ENCODE peak calls at places on chromosomes 12 and 14, in seven cellular contexts. T, I, P, A, C, E and Q are unnamed samples. For H3K36me3, the result is how much of the 10 kb centered on the place peaks cover.

GRCh38 chr14:93185333-93185688 is 194 bp downstream of the LYSET start:
- DNase-seq in P (no peak), A (no peak), I (no peak), C (no peak), E (no peak), T (no peak), Q (no peak)

GRCh38 chr14:41609704-41610183 is 3.1 kb downstream of the LRFN5 start:
- DNase-seq in P (peak), I (peak), A (peak), C (peak), E (peak), T (no peak), Q (peak)

GRCh38 chr12:989051-989450 is 2.0 kb upstream of the ERC1 start:
- DNase-seq in I (no peak), P (no peak), E (no peak), A (no peak), T (no peak), C (no peak), Q (no peak)

GRCh38 chr14:24392327-24393098 is 6.3 kb upstream of the NYNRIN start:
- DNase-seq in T (no peak), I (no peak), C (no peak), A (no peak), E (peak), P (no peak), Q (no peak)

GRCh38 chr12:106181416-106182114 is 42.8 kb upstream of the NUAK1 start:
- DNase-seq in A (no peak), P (no peak), T (no peak), C (no peak), I (no peak), E (no peak), Q (no peak)

GRCh38 chr12:127191124-127191523 is 1075.8 kb upstream of the TMEM132C start:
- DNase-seq in A (no peak), I (no peak), P (no peak), T (no peak), C (no peak), E (peak), Q (no peak)

GRCh38 chr12:18383203-18383602 is 121.9 kb downstream of the PIK3C2G start:
- DNase-seq in E (peak), C (no peak), I (no peak), A (no peak), P (peak), T (no peak), Q (no peak)

GRCh38 chr12:117100251-117100650 is 1.0 kb upstream of the TESC start:
- DNase-seq in E (peak), A (no peak), C (no peak), P (peak), T (no peak), I (peak), Q (no peak)

GRCh38 chr14:70962935-70963334 is 55.7 kb downstream of the PCNX1 start:
- DNase-seq in P (no peak), A (no peak), T (no peak), I (no peak), E (no peak), C (no peak), Q (no peak)

GRCh38 chr14:69712637-69713088 is 54.3 kb upstream of the SRSF5 start:
- DNase-seq in E (no peak), A (peak), I (peak), C (peak), P (peak), T (no peak), Q (peak)

GRCh38 chr12:117832459-117833457 is 136.0 kb downstream of the KSR2 start:
- DNase-seq in P (no peak), E (peak), I (peak), A (no peak), T (no peak), C (no peak), Q (no peak)

GRCh38 chr12:25623816-25624215 is 70.7 kb upstream of the LMNTD1 start:
- DNase-seq in T (no peak), I (no peak), P (no peak), A (no peak), C (no peak), E (no peak), Q (no peak)

GRCh38 chr14:102882233-102882906 is 40.1 kb upstream of the AMN start:
- DNase-seq in I (no peak), E (no peak), T (no peak), A (no peak), C (no peak), P (no peak), Q (peak)

GRCh38 chr14:24996930-24997329 is 53.0 kb downstream of the STXBP6 start:
- DNase-seq in I (no peak), A (no peak), T (no peak), E (no peak), C (no peak), P (no peak), Q (no peak)

GRCh38 chr12:6970096-6970527 is 352 bp downstream of the PHB2 start:
- DNase-seq in I (no peak), T (peak), P (no peak), C (no peak), E (no peak), A (no peak), Q (no peak)

GRCh38 chr14:64410084-64410774 is 22.1 kb downstream of the MTHFD1 start:
- DNase-seq in E (peak), I (no peak), T (peak), A (no peak), C (no peak), P (no peak), Q (no peak)

GRCh38 chr14:68464716-68465115 is 328.2 kb downstream of the ZFP36L1 start:
- DNase-seq in A (no peak), I (no peak), E (peak), P (no peak), C (no peak), T (no peak), Q (no peak)

GRCh38 chr14:36583242-36584166 is 1.1 kb upstream of the NKX2-8 start:
- DNase-seq in C (no peak), A (no peak), P (no peak), E (no peak), I (no peak), T (no peak), Q (no peak)

GRCh38 chr12:57208946-57209282 is 7.7 kb upstream of the NXPH4 start:
- DNase-seq in P (no peak), A (peak), I (no peak), C (no peak), T (no peak), E (no peak), Q (no peak)

GRCh38 chr12:23028158-23028802 is 403.3 kb downstream of the ETNK1 start:
- DNase-seq in T (no peak), C (no peak), E (peak), P (no peak), A (no peak), I (no peak), Q (no peak)

GRCh38 chr12:120784804-120785203 is 59.2 kb downstream of the ACADS start:
- DNase-seq in T (no peak), A (no peak), C (no peak), I (no peak), P (no peak), E (no peak), Q (no peak)

GRCh38 chr12:114904254-114905003 is 220.5 kb upstream of the TBX3 start:
- DNase-seq in I (no peak), A (no peak), T (no peak), C (no peak), P (no peak), E (peak), Q (no peak)

GRCh38 chr12:4217091-4217490 is 56.5 kb upstream of the CCND2 start:
- DNase-seq in C (no peak), T (no peak), E (no peak), P (no peak), I (no peak), A (no peak), Q (no peak)

GRCh38 chr12:124788936-124789555 is 74.6 kb downstream of the SCARB1 start:
- DNase-seq in E (no peak), T (no peak), I (no peak), A (no peak), P (no peak), C (no peak), Q (no peak)

GRCh38 chr12:89695100-89695499 is 13.5 kb downstream of the ATP2B1 start:
- DNase-seq in T (no peak), A (no peak), E (peak), P (peak), C (no peak), I (no peak), Q (no peak)

GRCh38 chr12:129659927-129660326 is 243.9 kb downstream of the TMEM132D start:
- DNase-seq in E (no peak), C (no peak), A (no peak), T (no peak), I (no peak), P (no peak), Q (no peak)

GRCh38 chr12:3658327-3659163 is 94.4 kb downstream of the CRACR2A start:
- DNase-seq in C (no peak), P (peak), T (no peak), A (no peak), I (no peak), E (peak), Q (peak)

GRCh38 chr14:99574099-99574880 is 29.7 kb downstream of the CCDC85C start:
- DNase-seq in E (peak), A (peak), C (no peak), T (peak), P (peak), I (no peak), Q (peak)
- H3K4me3 ChIP-seq in E (no peak), A (peak), C (no peak), T (no peak), P (no peak), I (no peak), Q (peak)

DNA sequence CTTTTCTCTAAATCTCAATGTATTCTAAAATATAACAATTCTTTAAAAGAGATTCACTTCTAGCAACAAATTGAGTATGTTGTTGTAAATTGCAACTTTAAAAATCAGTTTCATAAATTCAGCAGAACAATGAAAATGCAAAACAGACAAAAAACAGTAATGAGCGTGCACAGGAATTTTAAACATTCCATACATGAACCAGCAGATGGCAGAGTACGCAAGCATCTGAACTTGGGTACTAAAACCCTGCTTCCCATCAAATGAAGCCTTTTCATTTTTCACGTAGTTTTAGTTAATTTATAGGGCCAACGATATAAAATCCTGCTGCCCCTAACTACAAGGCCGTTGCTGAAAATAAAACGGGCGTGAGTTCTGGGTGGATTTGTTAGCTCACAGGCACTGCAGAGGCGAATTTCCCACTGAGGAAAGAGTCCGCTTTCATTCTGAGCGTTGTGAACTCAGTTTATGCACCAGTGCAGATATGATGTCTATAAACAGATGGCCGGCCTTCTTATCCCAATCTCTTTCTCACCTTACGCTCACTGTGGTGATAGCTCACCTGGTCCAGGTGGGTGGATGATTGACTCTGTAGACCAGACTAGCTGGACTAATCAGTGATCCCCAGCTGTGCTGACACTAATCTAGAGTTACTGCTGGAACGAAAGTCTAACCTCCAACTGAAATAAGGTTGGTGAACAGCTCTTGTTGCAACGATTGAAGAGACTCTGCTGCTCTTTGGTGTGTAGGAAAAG is 89.1 kb downstream of the PDZRN4 start:
- DNase-seq in C (no peak), T (no peak), E (peak), P (peak), A (no peak), I (no peak), Q (peak)
- TF ChIP-seq CTCF in C (peak), T (peak), E (peak), P (peak), A (peak), I (peak), Q (peak)

DNA sequence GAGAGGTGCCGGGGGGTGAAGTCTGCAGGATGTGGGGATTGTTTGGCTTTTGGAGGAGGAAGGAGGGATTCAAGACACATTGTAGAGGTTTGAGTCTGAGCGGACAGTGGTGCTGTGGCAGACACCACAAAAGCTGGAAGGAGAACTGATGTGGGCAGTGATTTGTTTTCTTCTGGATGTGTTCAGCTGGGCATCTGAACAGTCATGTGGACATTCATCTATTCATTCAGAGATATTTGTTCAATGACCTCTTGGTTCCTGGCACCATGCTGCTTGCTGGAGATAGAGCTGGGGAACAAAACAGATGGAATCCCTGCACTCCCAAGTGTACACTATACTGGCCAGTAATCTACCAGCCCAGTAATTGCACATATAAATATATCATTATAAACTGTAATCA is 64.0 kb downstream of the PTPN11 start:
- DNase-seq in A (no peak), E (no peak), I (no peak), P (no peak), C (no peak), T (no peak), Q (no peak)
- H3K36me3 ChIP-seq in A (half or more), E (half or more), I (under half), P (under half), C (half or more), T (half or more), Q (half or more)

DNA sequence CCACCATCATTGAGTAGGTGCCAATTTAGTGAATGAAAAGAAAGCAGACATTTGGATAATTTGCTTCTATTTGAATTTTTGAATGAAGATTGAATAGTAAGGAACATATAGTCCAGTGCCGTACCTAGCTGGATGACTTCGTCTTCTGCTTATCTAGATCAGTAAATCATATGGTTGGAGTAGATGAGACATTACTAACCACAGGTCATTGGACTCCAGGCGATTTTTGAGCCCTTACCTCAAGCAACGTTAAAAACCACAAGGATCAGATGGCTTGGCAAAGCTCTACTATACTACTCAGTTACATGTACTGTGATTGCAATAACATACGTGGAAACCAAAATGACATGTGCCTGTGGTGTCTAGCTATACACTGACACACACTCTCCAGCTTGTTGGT is 1.7 kb upstream of the SPATS2 start:
- DNase-seq in C (no peak), T (no peak), A (no peak), E (peak), P (no peak), I (no peak), Q (no peak)
- H3K4me3 ChIP-seq in C (no peak), T (no peak), A (peak), E (no peak), P (no peak), I (peak), Q (no peak)

GRCh38 chr14:91573894-91574837 is 64.1 kb upstream of the PPP4R3A start:
- DNase-seq in I (peak), E (peak), A (peak), T (peak), C (peak), P (peak), Q (peak)
- TF ChIP-seq CTCF in I (no peak), E (no peak), A (no peak), T (peak), C (no peak), P (no peak), Q (no peak)

GRCh38 chr12:53063708-53064612 is 14.1 kb downstream of the TNS2 start:
- DNase-seq in E (peak), P (no peak), T (no peak), C (peak), I (peak), A (peak), Q (no peak)

GRCh38 chr12:53061404-53062010 is 11.6 kb downstream of the TNS2 start:
- DNase-seq in C (no peak), A (no peak), E (no peak), I (peak), T (peak), P (no peak), Q (no peak)

GRCh38 chr12:53062977-53063707 is 13.3 kb downstream of the TNS2 start:
- DNase-seq in P (no peak), A (no peak), T (no peak), C (no peak), I (no peak), E (no peak), Q (no peak)

GRCh38 chr12:53060721-53061276 is 10.9 kb downstream of the TNS2 start:
- DNase-seq in A (no peak), I (peak), T (peak), C (no peak), E (no peak), P (no peak), Q (no peak)

GRCh38 chr12:53062011-53062961 is 12.4 kb downstream of the TNS2 start:
- DNase-seq in I (no peak), A (no peak), E (no peak), C (no peak), P (no peak), T (peak), Q (no peak)
- H3K36me3 ChIP-seq in I (under half), A (half or more), E (half or more), C (half or more), P (under half), T (half or more), Q (under half)

GRCh38 chr12:76919388-76920181 is 40.8 kb upstream of the CSRP2 start:
- DNase-seq in A (no peak), E (no peak), P (no peak), T (no peak), I (no peak), C (no peak), Q (no peak)
- H3K4me3 ChIP-seq in A (no peak), E (no peak), P (no peak), T (no peak), I (no peak), C (no peak), Q (no peak)

GRCh38 chr14:97298775-97299174 is 501.6 kb downstream of the VRK1 start:
- DNase-seq in C (no peak), A (no peak), T (no peak), I (no peak), E (no peak), P (no peak), Q (no peak)

GRCh38 chr14:97298331-97298730 is 501.1 kb downstream of the VRK1 start:
- DNase-seq in P (no peak), A (no peak), T (no peak), E (no peak), C (no peak), I (no peak), Q (peak)

GRCh38 chr14:97301931-97302559 is 504.9 kb downstream of the VRK1 start:
- DNase-seq in C (no peak), A (no peak), P (no peak), E (no peak), I (no peak), T (no peak), Q (no peak)

GRCh38 chr14:97295108-97295710 is 498.0 kb downstream of the VRK1 start:
- DNase-seq in P (no peak), T (no peak), A (no peak), C (no peak), I (no peak), E (no peak), Q (no peak)

GRCh38 chr14:97299661-97300060 is 502.5 kb downstream of the VRK1 start:
- DNase-seq in P (peak), I (no peak), A (no peak), E (no peak), C (no peak), T (no peak), Q (no peak)
- TF ChIP-seq CTCF in P (no peak), I (no peak), A (no peak), E (no peak), C (no peak), T (no peak), Q (no peak)